ENCODE peak calls at places on chromosome 19, in seven cellular contexts. C is vagina, V is HFFc6, Y is lower leg skin, H is upper lobe of right lung, M is fibroblast of the aortic adventitia, J is astrocyte. T is an unnamed sample.
A peak's percentile ranks its signal among the peaks of the same experiment; 100 is the strongest.

GRCh38 chr19:47063874-47064273 is 15.4 kb upstream of the TMEM160 start:
- DNase-seq in M (no peak), Y (no peak), J (no peak), C (no peak), V (no peak), H (no peak), T (no peak)

GRCh38 chr19:16661480-16662034 is 618 bp downstream of the TMEM38A start:
- DNase-seq in H (peak; percentile 67), C (no peak), M (no peak), Y (peak; percentile 87), V (no peak), J (no peak), T (no peak)

GRCh38 chr19:2064788-2065524 is 13.9 kb upstream of the MKNK2 start:
- DNase-seq in V (no peak), H (no peak), Y (no peak), J (no peak), M (peak; percentile 38), C (no peak), T (no peak)

GRCh38 chr19:958967-959685 is 25.0 kb upstream of the WDR18 start:
- DNase-seq in J (peak; percentile 57), Y (no peak), V (peak; percentile 51), H (no peak), C (no peak), M (no peak), T (peak; percentile 69)

GRCh38 chr19:46416077-46416709 is 2.8 kb upstream of the CCDC8 start:
- DNase-seq in H (peak; percentile 92), M (peak; percentile 79), J (peak; percentile 75), C (no peak), V (peak; percentile 76), Y (no peak), T (peak; percentile 61)

GRCh38 chr19:1718382-1719315 is 34.7 kb upstream of the ONECUT3 start:
- DNase-seq in V (no peak), Y (no peak), H (no peak), C (no peak), J (no peak), M (no peak), T (no peak)

GRCh38 chr19:35899547-35900214 is 659 bp downstream of the NFKBID start:
- DNase-seq in H (peak; percentile 93), C (no peak), M (peak; percentile 76), J (peak; percentile 72), V (peak; percentile 41), Y (peak; percentile 95), T (peak; percentile 87)

GRCh38 chr19:2469102-2469914 is 6.6 kb upstream of the GADD45B start:
- DNase-seq in M (peak; percentile 66), C (no peak), H (no peak), V (peak; percentile 54), J (peak; percentile 80), Y (no peak), T (peak; percentile 89)

GRCh38 chr19:45553464-45553863 is 31.1 kb downstream of the OPA3 start:
- DNase-seq in J (no peak), Y (no peak), H (no peak), M (no peak), C (no peak), V (no peak), T (no peak)

GRCh38 chr19:6211632-6212402 is 68.0 kb downstream of the MLLT1 start:
- DNase-seq in Y (peak; percentile 83), J (no peak), C (no peak), V (no peak), H (peak; percentile 59), M (no peak), T (no peak)

GRCh38 chr19:39265321-39265916 is 2.8 kb upstream of the IFNL2 start:
- DNase-seq in V (no peak), Y (peak; percentile 79), J (no peak), M (no peak), C (no peak), H (peak; percentile 52), T (no peak)

GRCh38 chr19:38850976-38851621 is 1.3 kb upstream of the HNRNPL start:
- DNase-seq in H (peak; percentile 76), V (no peak), C (no peak), Y (peak; percentile 91), M (no peak), J (no peak), T (no peak)

GRCh38 chr19:54029930-54030490 is 33.7 kb downstream of the VSTM1 start:
- DNase-seq in J (no peak), M (peak; percentile 74), Y (no peak), V (peak; percentile 46), H (no peak), C (no peak), T (peak; percentile 82)

GRCh38 chr19:45146716-45147337 is 14.0 kb downstream of the NKPD1 start:
- DNase-seq in H (no peak), Y (no peak), C (no peak), M (no peak), J (no peak), V (no peak), T (no peak)

GRCh38 chr19:40369797-40370196 is 20.2 kb downstream of the HIPK4 start:
- DNase-seq in V (no peak), J (no peak), C (no peak), M (no peak), Y (no peak), H (no peak), T (no peak)

GRCh38 chr19:33510728-33511255 is 10.8 kb downstream of the PEPD start:
- DNase-seq in M (no peak), C (no peak), V (no peak), Y (no peak), J (no peak), H (no peak), T (no peak)

GRCh38 chr19:1082165-1082927 is 12.8 kb downstream of the POLR2E start:
- DNase-seq in H (peak; percentile 96), M (peak; percentile 20), V (no peak), C (no peak), J (no peak), Y (peak; percentile 94), T (peak; percentile 91)

GRCh38 chr19:46350029-46350757 is 3.3 kb downstream of the PPP5C start:
- DNase-seq in C (no peak), J (no peak), V (no peak), M (no peak), H (no peak), Y (no peak), T (peak; percentile 77)

GRCh38 chr19:4069331-4069959 is 2.7 kb upstream of the ZBTB7A start:
- DNase-seq in J (no peak), C (no peak), M (no peak), H (peak; percentile 88), Y (no peak), V (no peak), T (no peak)

GRCh38 chr19:959935-960502 is 24.1 kb upstream of the WDR18 start:
- DNase-seq in C (no peak), M (no peak), J (no peak), Y (no peak), H (no peak), V (no peak), T (no peak)

GRCh38 chr19:10112895-10113591 is 1.6 kb downstream of the P2RY11 start:
- DNase-seq in J (no peak), V (no peak), M (no peak), C (peak; percentile 95), H (peak; percentile 81), Y (no peak), T (peak; percentile 68)

GRCh38 chr19:2139385-2140192 is 11.8 kb downstream of the AP3D1 start:
- DNase-seq in M (no peak), H (no peak), C (no peak), V (no peak), Y (no peak), J (no peak), T (no peak)

GRCh38 chr19:57511484-57511883 is 11.7 kb downstream of the ZNF773 start:
- DNase-seq in Y (no peak), M (no peak), C (no peak), H (no peak), J (no peak), V (no peak), T (no peak)

GRCh38 chr19:2015611-2015950 is at the start of gene BTBD2:
- DNase-seq in H (no peak), J (peak; percentile 80), Y (no peak), V (no peak), C (no peak), M (peak; percentile 93), T (peak; percentile 86)

GRCh38 chr19:10544242-10544752 is 593 bp downstream of the ATG4D start:
- DNase-seq in J (no peak), C (no peak), M (no peak), Y (no peak), V (no peak), H (peak; percentile 73), T (peak; percentile 30)

GRCh38 chr19:47836038-47836437 is 14.3 kb downstream of the CRX start:
- DNase-seq in H (no peak), C (no peak), M (no peak), V (no peak), Y (no peak), J (no peak), T (no peak)

GRCh38 chr19:33603377-33603776 is 18.4 kb upstream of the CHST8 start:
- DNase-seq in M (no peak), Y (peak; percentile 14), V (no peak), H (no peak), C (no peak), J (no peak), T (no peak)

GRCh38 chr19:4051175-4052101 is 15.3 kb downstream of the ZBTB7A start:
- DNase-seq in C (no peak), M (peak; percentile 43), V (peak; percentile 63), H (peak; percentile 88), J (peak; percentile 45), Y (peak; percentile 91), T (peak; percentile 95)

GRCh38 chr19:8697671-8698432 is 743 bp downstream of the ACTL9 start:
- DNase-seq in M (no peak), J (no peak), H (no peak), C (peak; percentile 82), Y (no peak), V (no peak), T (no peak)
- TF ChIP-seq CTCF in M (no peak), J (no peak), H (no peak), C (no peak), Y (no peak), V (no peak), T (peak; percentile 8)

GRCh38 chr19:18603255-18603957 is 3.2 kb downstream of the CRLF1 start:
- DNase-seq in M (peak; percentile 26), H (no peak), C (no peak), V (no peak), Y (peak; percentile 83), J (no peak), T (no peak)
- TF ChIP-seq CTCF in M (peak; percentile 49), H (peak; percentile 30), C (no peak), V (peak; percentile 33), Y (no peak), J (no peak), T (no peak)

GRCh38 chr19:7328647-7329046 is 20.1 kb upstream of the ARHGEF18 start:
- DNase-seq in V (no peak), M (no peak), Y (no peak), J (no peak), H (no peak), C (no peak), T (no peak)
- TF ChIP-seq CTCF in V (no peak), M (no peak), Y (no peak), J (no peak), H (no peak), C (no peak), T (no peak)

DNA sequence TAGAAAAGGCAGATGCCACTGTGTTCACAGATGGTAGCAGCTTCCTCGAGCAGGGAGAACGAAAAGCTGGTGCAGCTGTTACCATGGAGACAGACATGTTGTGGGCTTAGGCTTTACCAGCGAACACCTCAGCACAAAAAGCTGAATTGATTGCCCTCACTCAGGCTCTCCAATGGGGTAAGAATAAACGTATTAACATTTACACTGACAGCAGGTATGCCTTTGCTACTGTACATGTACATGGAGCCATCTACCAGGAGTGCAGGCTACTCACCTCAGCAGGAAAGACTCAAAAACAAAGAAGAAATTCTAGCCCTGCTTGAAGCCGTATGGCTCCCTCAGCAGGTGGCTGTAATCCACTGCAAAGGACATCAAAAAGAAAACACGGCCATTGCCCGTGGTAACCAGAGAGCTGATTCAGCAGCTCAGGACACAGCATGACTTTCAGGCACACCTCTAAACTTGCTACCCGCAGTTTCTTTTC is 197.7 kb downstream of the ZNF737 start:
- DNase-seq in H (no peak), C (no peak), V (no peak), M (no peak), Y (no peak), J (no peak), T (no peak)
- TF ChIP-seq CTCF in H (no peak), C (no peak), V (no peak), M (no peak), Y (no peak), J (no peak), T (no peak)